ENCODE peak calls at places on chromosomes 1 and 21, in seven cellular contexts. O is DMS 273 treated with DMSO at 0.1 percent for 48 hours; I is GM23338; Q is left kidney; W is CD8-positive, alpha-beta memory T cell; C is Caki2; G is lower leg skin. V is an unnamed sample.

GRCh38 chr21:41891132-41891531 is 12.0 kb upstream of the PRDM15 start:
- DNase-seq in O (no peak), I (no peak), Q (no peak), W (no peak), C (no peak), G (no peak), V (no peak)

GRCh38 chr21:36437745-36438128 is 42.2 kb downstream of the CLDN14 start:
- DNase-seq in O (no peak), I (no peak), Q (no peak), W (no peak), C (no peak), G (no peak), V (no peak)

GRCh38 chr1:85296980-85297379 is 20.5 kb upstream of the BCL10 start:
- DNase-seq in O (no peak), I (no peak), Q (no peak), W (no peak), C (no peak), G (no peak), V (no peak)

GRCh38 chr1:90704817-90705216 is 12.3 kb downstream of the BARHL2 start:
- DNase-seq in O (no peak), I (peak; percentile 86), Q (no peak), W (no peak), C (no peak), G (no peak), V (no peak)

GRCh38 chr21:45126085-45126687 is 51.8 kb downstream of the ADARB1 start:
- DNase-seq in O (peak; percentile 37), I (no peak), Q (peak; percentile 59), W (no peak), C (no peak), G (no peak), V (no peak)

GRCh38 chr1:24362982-24363614 is 43.9 kb downstream of the GRHL3 start:
- DNase-seq in O (no peak), I (no peak), Q (peak; percentile 41), W (no peak), C (peak; percentile 47), G (no peak), V (peak; percentile 98)

GRCh38 chr1:186738896-186739295 is 58.7 kb upstream of the PTGS2 start:
- DNase-seq in O (no peak), I (no peak), Q (no peak), W (no peak), C (no peak), G (no peak), V (no peak)

GRCh38 chr1:33365560-33365997 is 44.7 kb upstream of the A3GALT2 start:
- DNase-seq in O (no peak), I (no peak), Q (peak; percentile 61), W (no peak), C (peak; percentile 27), G (no peak), V (peak; percentile 55)

GRCh38 chr1:67987046-67987799 is 63.2 kb downstream of the DIRAS3 start:
- DNase-seq in O (no peak), I (no peak), Q (no peak), W (no peak), C (peak; percentile 68), G (no peak), V (peak; percentile 85)

GRCh38 chr1:182699673-182700350 is 15.4 kb upstream of the RGS8 start:
- DNase-seq in O (peak; percentile 98), I (peak; percentile 95), Q (peak; percentile 74), W (no peak), C (no peak), G (no peak), V (no peak)

GRCh38 chr1:30535595-30536325 is 187.6 kb downstream of the MATN1 start:
- DNase-seq in O (no peak), I (no peak), Q (no peak), W (no peak), C (no peak), G (no peak), V (no peak)

GRCh38 chr1:71156633-71157032 is 75.8 kb upstream of the ZRANB2 start:
- DNase-seq in O (no peak), I (no peak), Q (no peak), W (no peak), C (no peak), G (no peak), V (no peak)

GRCh38 chr21:44694776-44695175 is 2.2 kb upstream of the KRTAP10-12 start:
- DNase-seq in O (no peak), I (no peak), Q (no peak), W (no peak), C (no peak), G (peak; percentile 59), V (no peak)

GRCh38 chr21:38631676-38632075 is 133.4 kb upstream of the ERG start:
- DNase-seq in O (no peak), I (no peak), Q (no peak), W (no peak), C (no peak), G (no peak), V (no peak)

GRCh38 chr1:185960377-185961151 is 226.4 kb downstream of the HMCN1 start:
- DNase-seq in O (no peak), I (no peak), Q (peak; percentile 68), W (no peak), C (peak; percentile 57), G (no peak), V (no peak)

GRCh38 chr1:183926978-183927377 is 110.5 kb downstream of the COLGALT2 start:
- DNase-seq in O (no peak), I (no peak), Q (no peak), W (no peak), C (no peak), G (no peak), V (peak; percentile 12)

GRCh38 chr1:19602486-19602885 is 41.6 kb upstream of the NBL1 start:
- DNase-seq in O (no peak), I (no peak), Q (no peak), W (no peak), C (no peak), G (no peak), V (no peak)

GRCh38 chr1:206579747-206580437 is 32.4 kb downstream of the EIF2D start:
- DNase-seq in O (no peak), I (no peak), Q (no peak), W (peak; percentile 93), C (no peak), G (peak; percentile 93), V (no peak)

GRCh38 chr1:186994816-186995361 is 166.1 kb downstream of the PLA2G4A start:
- DNase-seq in O (no peak), I (no peak), Q (no peak), W (no peak), C (no peak), G (no peak), V (no peak)

GRCh38 chr1:47881505-47882442 is 115.4 kb downstream of the TRABD2B start:
- DNase-seq in O (no peak), I (no peak), Q (peak; percentile 61), W (no peak), C (no peak), G (no peak), V (no peak)

GRCh38 chr1:3070654-3071506 is 1.9 kb downstream of the PRDM16 start:
- DNase-seq in O (no peak), I (peak; percentile 62), Q (peak; percentile 40), W (peak; percentile 39), C (no peak), G (no peak), V (no peak)

GRCh38 chr1:243742814-243743213 is 107.2 kb downstream of the AKT3 start:
- DNase-seq in O (no peak), I (no peak), Q (no peak), W (no peak), C (peak; percentile 13), G (no peak), V (no peak)

GRCh38 chr1:243288062-243288461 is 32.2 kb downstream of the SDCCAG8 start:
- DNase-seq in O (no peak), I (no peak), Q (no peak), W (no peak), C (no peak), G (no peak), V (no peak)